ENCODE peak calls at places on chromosomes 7 and 10, in five cellular contexts. T, J, A, Q and Y are unnamed samples.

GRCh38 chr10:63071145-63071544 is 62.0 kb upstream of the NRBF2 start:
- DNase-seq in Q (no peak), T (no peak), J (no peak), A (no peak), Y (no peak)

GRCh38 chr10:27192284-27192683 is 37.1 kb downstream of the MASTL start:
- DNase-seq in T (no peak), J (peak; percentile 63), Q (no peak), A (no peak), Y (no peak)

GRCh38 chr10:33273295-33274002 is 61.0 kb downstream of the NRP1 start:
- DNase-seq in Q (no peak), A (no peak), T (peak; percentile 66), J (peak; percentile 88), Y (no peak)

GRCh38 chr10:59281861-59282260 is 80.5 kb downstream of the FAM13C start:
- DNase-seq in T (no peak), J (no peak), A (no peak), Q (no peak), Y (no peak)

GRCh38 chr10:126082067-126082466 is 185.7 kb downstream of the FANK1 start:
- DNase-seq in A (no peak), J (no peak), Q (no peak), T (no peak), Y (no peak)

GRCh38 chr7:5582532-5582935 is 158.9 kb upstream of the TNRC18 start:
- DNase-seq in T (no peak), A (no peak), Q (no peak), J (no peak), Y (no peak)

GRCh38 chr7:51263631-51264484 is 52.8 kb downstream of the COBL start:
- DNase-seq in T (no peak), J (no peak), A (no peak), Q (no peak), Y (no peak)

GRCh38 chr10:78471723-78472541 is 438.3 kb downstream of the RPS24 start:
- DNase-seq in Q (no peak), T (no peak), J (no peak), A (peak; percentile 75), Y (peak; percentile 53)

GRCh38 chr7:81603-82342 is 110.6 kb upstream of the FAM20C start:
- DNase-seq in Q (no peak), T (no peak), J (no peak), A (no peak), Y (no peak)

GRCh38 chr7:140159487-140159886 is 17.3 kb downstream of the KDM7A start:
- DNase-seq in Q (no peak), T (no peak), J (no peak), A (no peak), Y (no peak)

GRCh38 chr10:22453948-22454347 is 108.7 kb downstream of the SPAG6 start:
- DNase-seq in Q (no peak), J (no peak), T (no peak), A (no peak), Y (no peak)

GRCh38 chr7:50762337-50762736 is 20.4 kb downstream of the GRB10 start:
- DNase-seq in Q (no peak), T (no peak), A (no peak), J (no peak), Y (no peak)

GRCh38 chr10:46285966-46286620 is 704 bp upstream of the ANTXRL start:
- DNase-seq in T (no peak), Q (no peak), J (no peak), A (no peak), Y (no peak)

GRCh38 chr7:136229819-136230609 is 252.9 kb upstream of the MTPN start:
- DNase-seq in A (no peak), T (no peak), J (no peak), Q (no peak), Y (no peak)

GRCh38 chr7:95989301-95989700 is 216.9 kb downstream of the DYNC1I1 start:
- DNase-seq in J (no peak), Q (no peak), A (no peak), T (no peak), Y (no peak)

GRCh38 chr7:5629941-5630340 is 151.5 kb downstream of the RNF216 start:
- DNase-seq in Q (no peak), A (no peak), J (no peak), T (no peak), Y (no peak)

GRCh38 chr7:16431646-16432424 is 10.5 kb upstream of the CRPPA start:
- DNase-seq in Q (no peak), A (no peak), J (no peak), T (peak; percentile 12), Y (no peak)

GRCh38 chr7:47170516-47170915 is 411.4 kb downstream of the TNS3 start:
- DNase-seq in A (no peak), J (no peak), Q (no peak), T (no peak), Y (no peak)

GRCh38 chr7:115240242-115240641 is 318.3 kb downstream of the MDFIC start:
- DNase-seq in T (no peak), J (no peak), A (no peak), Q (no peak), Y (no peak)

GRCh38 chr10:129501652-129502436 is 34.8 kb downstream of the MGMT start:
- DNase-seq in T (no peak), Q (no peak), A (no peak), J (no peak), Y (no peak)

GRCh38 chr7:5634107-5634950 is 147.1 kb downstream of the RNF216 start:
- DNase-seq in T (peak; percentile 70), Q (no peak), J (peak; percentile 78), A (peak; percentile 80), Y (no peak)

GRCh38 chr10:132423966-132424847 is 27.2 kb downstream of the PWWP2B start:
- DNase-seq in J (no peak), T (no peak), Q (no peak), A (no peak), Y (no peak)

GRCh38 chr10:64014281-64014680 is 493.1 kb downstream of the REEP3 start:
- DNase-seq in Q (no peak), J (no peak), T (no peak), A (no peak), Y (no peak)

GRCh38 chr7:69104023-69104422 is 494.3 kb upstream of the AUTS2 start:
- DNase-seq in T (no peak), J (no peak), A (no peak), Q (no peak), Y (no peak)

GRCh38 chr7:157404845-157405481 is 68.2 kb downstream of the DNAJB6 start:
- DNase-seq in J (peak; percentile 60), T (no peak), Q (no peak), A (no peak), Y (no peak)

GRCh38 chr7:88888684-88889083 is 93.1 kb upstream of the TEX47 start:
- DNase-seq in Q (no peak), T (no peak), A (no peak), J (no peak), Y (no peak)

GRCh38 chr7:128405345-128406146 is 4.2 kb downstream of the IMPDH1 start:
- DNase-seq in J (no peak), T (no peak), A (no peak), Q (peak; percentile 52), Y (no peak)

GRCh38 chr10:66772511-66772910 is 153.3 kb upstream of the LRRTM3 start:
- DNase-seq in Q (no peak), T (no peak), A (no peak), J (no peak), Y (no peak)

GRCh38 chr7:76108540-76109233 is 60.8 kb downstream of the MDH2 start:
- DNase-seq in J (no peak), Q (no peak), A (no peak), T (peak; percentile 25), Y (no peak)

GRCh38 chr7:124056234-124056633 is 23.4 kb upstream of the TMEM229A start:
- DNase-seq in Q (no peak), A (no peak), T (no peak), J (no peak), Y (no peak)

GRCh38 chr10:133378251-133379096 is 588 bp upstream of the PAOX start:
- DNase-seq in T (peak; percentile 39), J (no peak), A (peak; percentile 83), Q (peak; percentile 70), Y (peak; percentile 76)

DNA sequence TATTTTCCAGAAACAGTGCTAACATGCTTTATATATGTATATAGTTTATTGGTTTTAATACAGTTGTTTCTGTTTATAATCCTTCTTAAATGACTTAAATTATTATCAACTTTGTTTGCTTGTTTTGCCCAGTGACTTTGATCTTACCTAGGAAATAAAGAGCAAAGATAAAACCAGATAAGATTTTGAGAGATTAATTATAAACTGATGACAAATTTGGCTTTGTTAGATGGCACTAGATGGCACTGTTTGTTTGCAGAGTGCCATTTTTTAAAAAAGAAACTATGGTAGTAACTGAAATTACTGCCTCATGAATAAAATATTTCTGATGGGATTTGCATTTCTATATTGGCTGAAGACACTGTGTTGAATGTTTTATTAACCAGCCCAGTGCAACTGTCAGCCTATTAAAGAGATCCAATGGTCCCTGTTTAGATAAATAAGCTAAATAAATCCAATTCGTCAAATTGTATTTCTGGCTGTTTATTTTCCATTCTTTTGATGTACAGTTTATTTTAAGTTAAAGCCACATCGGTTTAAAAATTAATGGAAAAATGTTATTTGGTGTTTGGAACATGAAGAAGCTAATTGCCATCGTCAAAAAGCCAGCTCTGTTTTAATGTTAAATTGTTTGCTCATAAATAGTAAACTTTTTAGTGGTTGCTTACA is 28.7 kb downstream of the VTI1A start:
- DNase-seq in T (no peak), A (no peak), Q (no peak), J (no peak), Y (no peak)
- TF ChIP-seq CTCF in T (peak; percentile 35), A (peak; percentile 63), Q (no peak), J (peak; percentile 49), Y (no peak)

DNA sequence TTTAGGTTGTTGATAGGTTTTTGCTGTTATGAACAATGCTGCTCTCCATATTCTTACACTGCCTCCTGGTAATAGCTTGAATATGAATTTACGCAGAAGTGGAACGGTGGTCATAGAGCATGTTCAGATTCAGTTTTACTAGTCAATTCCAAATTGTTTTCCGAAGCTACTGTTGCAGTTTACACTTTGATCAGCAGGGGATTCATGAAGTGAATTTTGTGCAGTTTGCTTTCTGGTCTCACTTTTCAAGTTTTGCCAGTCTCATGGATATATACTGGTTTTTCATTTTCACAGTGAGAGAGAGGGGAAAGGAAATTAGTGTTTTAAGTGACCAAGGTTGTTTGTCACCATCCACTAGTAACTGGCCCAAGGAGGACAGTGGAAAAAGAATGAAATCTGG is 171.3 kb downstream of the PRKCQ start:
- DNase-seq in J (no peak), Q (no peak), A (no peak), T (no peak), Y (no peak)
- TF ChIP-seq CTCF in J (peak; percentile 37), Q (no peak), A (peak; percentile 52), T (no peak), Y (peak; percentile 43)

GRCh38 chr10:97213431-97213830 is 27.7 kb upstream of the SLIT1 start:
- DNase-seq in Q (no peak), J (no peak), T (no peak), A (no peak), Y (no peak)

GRCh38 chr10:97220371-97220770 is 34.6 kb upstream of the SLIT1 start:
- DNase-seq in Q (no peak), T (no peak), J (no peak), A (no peak), Y (no peak)

GRCh38 chr10:97217299-97217698 is 31.5 kb upstream of the SLIT1 start:
- DNase-seq in Q (no peak), J (no peak), A (no peak), T (no peak), Y (no peak)

GRCh38 chr10:97211229-97211628 is 25.5 kb upstream of the SLIT1 start:
- DNase-seq in J (no peak), T (no peak), A (no peak), Q (no peak), Y (no peak)

GRCh38 chr10:97215619-97216018 is 29.9 kb upstream of the SLIT1 start:
- DNase-seq in Q (no peak), A (no peak), J (no peak), T (no peak), Y (no peak)
- TF ChIP-seq CTCF in Q (no peak), A (no peak), J (no peak), T (no peak), Y (no peak)

GRCh38 chr7:85829817-85830432 is 643.1 kb upstream of the SEMA3D start:
- DNase-seq in Q (no peak), T (no peak), A (no peak), J (no peak), Y (no peak)
- TF ChIP-seq CTCF in Q (no peak), T (no peak), A (peak; percentile 74), J (peak; percentile 44), Y (peak; percentile 30)